ENCODE peak calls at places on chromosomes 13 and 19, in six cellular contexts. M, L, S, A, J and Q are unnamed samples.

GRCh38 chr13:51684076-51684475 is 99.8 kb downstream of the WDFY2 start:
- DNase-seq in S (no peak), J (no peak), A (no peak), L (no peak), M (no peak), Q (no peak)

GRCh38 chr13:21297452-21297851 is 121.0 kb downstream of the MRPL57 start:
- DNase-seq in A (no peak), M (no peak), S (no peak), L (no peak), J (no peak), Q (no peak)

GRCh38 chr13:113458218-113459065 is 5.2 kb upstream of the ADPRHL1 start:
- DNase-seq in S (peak), J (no peak), A (no peak), M (no peak), L (no peak), Q (peak)

GRCh38 chr13:36910545-36910944 is 9.5 kb downstream of the SMAD9 start:
- DNase-seq in J (no peak), A (no peak), L (no peak), M (no peak), S (no peak), Q (peak)

GRCh38 chr13:49292742-49293498 is 45.2 kb downstream of the CDADC1 start:
- DNase-seq in S (peak), A (no peak), L (peak), M (no peak), J (no peak), Q (peak)

GRCh38 chr19:38949580-38950367 is 19.0 kb downstream of the MRPS12 start:
- DNase-seq in J (peak), L (peak), M (peak), A (peak), S (peak), Q (peak)

GRCh38 chr13:107203146-107203847 is 635.4 kb upstream of the ARGLU1 start:
- DNase-seq in M (no peak), S (peak), J (no peak), A (peak), L (no peak), Q (peak)

GRCh38 chr13:106690779-106691178 is 122.8 kb upstream of the ARGLU1 start:
- DNase-seq in A (no peak), L (no peak), S (no peak), J (no peak), M (no peak), Q (no peak)

GRCh38 chr13:106471957-106472543 is 63.4 kb downstream of the EFNB2 start:
- DNase-seq in L (peak), J (peak), A (peak), S (peak), M (peak), Q (peak)

GRCh38 chr19:29413435-29413834 is 112.4 kb upstream of the VSTM2B start:
- DNase-seq in L (no peak), M (no peak), S (no peak), A (no peak), J (no peak), Q (no peak)

GRCh38 chr19:10699650-10700335 is 1.4 kb upstream of the QTRT1 start:
- DNase-seq in S (peak), J (peak), M (peak), L (no peak), A (no peak), Q (peak)

GRCh38 chr19:48646192-48646911 is 365 bp upstream of the CA11 start:
- DNase-seq in M (peak), L (peak), J (peak), S (peak), A (peak), Q (peak)

GRCh38 chr19:2627319-2627829 is 75.1 kb downstream of the GNG7 start:
- DNase-seq in S (no peak), A (peak), M (peak), L (peak), J (peak), Q (no peak)

GRCh38 chr19:13334801-13335481 is 171.3 kb downstream of the CACNA1A start:
- DNase-seq in J (no peak), S (no peak), L (no peak), M (no peak), A (no peak), Q (no peak)
- TF ChIP-seq CTCF in J (no peak), S (no peak), L (no peak), M (no peak), A (no peak), Q (no peak)

GRCh38 chr13:97289514-97290298 is 67.6 kb downstream of the MBNL2 start:
- DNase-seq in M (no peak), L (no peak), J (no peak), S (no peak), A (no peak), Q (no peak)
- TF ChIP-seq CTCF in M (no peak), L (no peak), J (no peak), S (no peak), A (no peak), Q (no peak)

DNA sequence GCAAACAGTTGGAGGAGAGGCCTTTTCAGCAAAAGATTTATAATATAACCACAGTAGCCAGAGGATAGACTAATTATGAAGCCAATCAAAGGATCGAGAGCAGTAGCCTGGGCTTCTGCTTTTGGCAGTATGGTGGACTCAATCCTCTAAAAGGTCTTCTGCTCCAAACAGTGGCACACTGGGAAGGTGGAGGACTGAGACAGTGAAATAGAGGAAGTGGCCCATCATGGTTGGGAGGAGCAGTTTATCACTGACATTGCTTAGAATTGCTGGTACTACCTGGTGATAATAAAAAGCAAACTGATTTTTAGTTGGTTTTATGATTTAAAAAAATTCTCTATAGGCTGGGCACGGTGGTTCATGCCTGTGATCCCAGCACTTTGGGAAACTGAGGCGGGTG is 20.9 kb upstream of the PLAUR start:
- DNase-seq in J (no peak), S (no peak), M (no peak), A (no peak), L (no peak), Q (no peak)
- TF ChIP-seq CTCF in J (no peak), S (no peak), M (no peak), A (no peak), L (no peak), Q (no peak)

GRCh38 chr19:47107953-47108746 is 5.4 kb downstream of the ZC3H4 start:
- DNase-seq in J (peak), S (no peak), M (no peak), L (no peak), A (no peak), Q (no peak)
- TF ChIP-seq CTCF in J (no peak), S (no peak), M (no peak), L (no peak), A (no peak), Q (no peak)

GRCh38 chr19:50628146-50628545 is 11.5 kb downstream of the SYT3 start:
- DNase-seq in A (no peak), L (no peak), S (no peak), J (no peak), M (no peak), Q (no peak)
- TF ChIP-seq CTCF in A (no peak), L (no peak), S (no peak), J (no peak), M (no peak), Q (no peak)

DNA sequence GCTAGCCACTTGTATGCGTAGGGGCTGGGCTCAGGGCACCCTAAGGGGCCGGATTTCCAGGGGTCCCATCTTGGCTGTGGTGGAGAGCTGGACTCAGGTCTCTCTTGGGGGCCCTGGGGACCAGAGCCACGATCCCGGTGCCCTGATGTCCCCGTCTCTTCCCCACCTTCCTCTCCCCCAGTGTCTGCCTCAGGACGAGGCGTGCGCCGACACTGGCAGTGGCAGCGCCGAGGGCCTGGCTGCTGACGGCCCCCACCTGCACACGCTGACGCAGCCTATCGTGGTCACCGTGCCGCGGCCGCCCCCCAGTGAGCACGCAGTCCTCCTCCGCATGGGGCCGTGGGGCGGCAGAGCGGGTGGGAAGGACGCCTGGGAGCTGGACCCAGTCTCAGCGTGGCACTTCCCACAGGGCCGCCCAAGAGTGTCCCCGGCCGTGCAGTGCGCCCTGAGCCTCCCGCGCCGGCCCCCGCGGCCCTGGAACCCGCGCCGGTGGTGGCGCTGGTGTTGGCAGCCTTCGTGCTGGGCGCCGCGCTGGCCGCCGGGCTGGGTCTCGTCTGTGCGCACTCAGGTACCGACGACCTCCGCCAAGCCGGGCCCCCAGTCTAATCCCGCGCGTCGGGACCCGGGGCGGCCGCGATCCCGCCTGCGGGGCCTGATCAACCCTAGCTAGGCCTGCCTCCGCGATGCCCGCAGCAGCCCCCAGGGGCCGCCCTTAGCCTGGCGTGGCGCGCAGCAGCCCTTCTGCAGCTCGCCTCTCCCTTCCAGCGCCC is 2.7 kb upstream of the SNAPC2 start:
- DNase-seq in J (no peak), A (peak), M (peak), S (peak), L (no peak), Q (peak)
- TF ChIP-seq CTCF in J (peak), A (peak), M (peak), S (peak), L (peak), Q (peak)

DNA sequence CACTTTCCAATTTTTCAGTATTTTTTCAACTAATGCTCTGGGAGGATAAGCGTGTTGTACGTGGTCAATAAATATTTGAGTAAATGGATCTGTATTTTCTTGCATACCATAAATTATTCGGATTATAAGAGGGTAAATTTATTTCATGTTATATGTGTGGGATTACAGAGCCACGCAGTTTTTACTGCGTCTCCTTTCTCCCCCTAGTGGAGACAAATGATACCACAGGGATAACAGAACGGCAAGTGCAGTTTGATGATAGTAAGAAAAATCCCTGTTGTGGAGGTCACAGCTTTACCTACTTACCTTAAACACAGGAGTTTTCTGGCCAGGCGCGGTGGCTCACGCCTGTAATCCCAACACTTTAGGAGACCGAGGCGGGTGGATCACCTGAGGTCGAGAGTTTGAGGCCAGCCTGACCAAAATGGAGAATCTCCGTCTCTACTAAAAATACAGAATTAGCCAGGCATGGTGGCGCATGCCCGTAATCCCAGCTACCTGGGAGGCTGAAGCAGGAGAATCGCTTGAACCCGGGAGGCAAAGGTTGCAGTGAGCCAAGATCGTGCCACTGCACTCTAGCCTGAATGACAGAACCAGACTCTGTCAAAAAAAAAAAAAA is 16.8 kb downstream of the MBD3L2B start:
- DNase-seq in S (no peak), J (peak), M (no peak), A (no peak), L (no peak), Q (no peak)
- TF ChIP-seq CTCF in S (no peak), J (peak), M (no peak), A (peak), L (no peak), Q (peak)

GRCh38 chr13:84951128-84951527 is 848.1 kb downstream of the SLITRK6 start:
- DNase-seq in J (peak), A (no peak), L (no peak), S (no peak), M (no peak), Q (no peak)
- TF ChIP-seq CTCF in J (peak), A (no peak), L (no peak), S (no peak), M (no peak), Q (peak)